ENCODE peak calls at places on chromosomes 3 and 15, in eight cellular contexts. Q, V, F, M, S, C, T and N are unnamed samples.

GRCh38 chr3:45986303-45986982 is 9.2 kb downstream of the FYCO1 start:
- DNase-seq in Q (no peak), V (no peak), F (peak), M (peak), S (no peak), C (peak), T (no peak), N (no peak)

GRCh38 chr3:39812537-39812936 is 3.1 kb downstream of the MYRIP start:
- DNase-seq in Q (no peak), V (peak), F (no peak), M (no peak), S (no peak), C (peak), T (no peak), N (peak)

GRCh38 chr3:126567696-126568438 is 9.1 kb upstream of the C3orf22 start:
- DNase-seq in Q (no peak), V (no peak), F (no peak), M (no peak), S (no peak), C (no peak), T (no peak), N (peak)

GRCh38 chr3:53739926-53740325 is 106.3 kb downstream of the CHDH start:
- DNase-seq in Q (no peak), V (no peak), F (no peak), M (no peak), S (no peak), C (no peak), T (no peak), N (no peak)

GRCh38 chr3:71268462-71268999 is 315.0 kb downstream of the FOXP1 start:
- DNase-seq in Q (no peak), V (no peak), F (no peak), M (no peak), S (no peak), C (no peak), T (no peak), N (no peak)

GRCh38 chr3:11607816-11608215 is 35.9 kb downstream of the VGLL4 start:
- DNase-seq in Q (no peak), V (no peak), F (no peak), M (no peak), S (no peak), C (no peak), T (peak), N (no peak)

GRCh38 chr15:87672309-87672897 is 584.1 kb downstream of the NTRK3 start:
- DNase-seq in Q (no peak), V (peak), F (peak), M (no peak), S (no peak), C (no peak), T (no peak), N (peak)

GRCh38 chr3:197333901-197334639 is 35.7 kb upstream of the DLG1 start:
- DNase-seq in Q (no peak), V (no peak), F (peak), M (no peak), S (no peak), C (no peak), T (no peak), N (no peak)

GRCh38 chr15:22960126-22960525 is 20.0 kb downstream of the CYFIP1 start:
- DNase-seq in Q (no peak), V (no peak), F (no peak), M (no peak), S (peak), C (no peak), T (no peak), N (no peak)

GRCh38 chr3:114880078-114880477 is 267.0 kb downstream of the ZBTB20 start:
- DNase-seq in Q (no peak), V (no peak), F (no peak), M (no peak), S (no peak), C (peak), T (no peak), N (no peak)

GRCh38 chr3:42014443-42014945 is 52.6 kb upstream of the ULK4 start:
- DNase-seq in Q (no peak), V (no peak), F (no peak), M (no peak), S (no peak), C (no peak), T (peak), N (no peak)

GRCh38 chr3:192449036-192449435 is 278.3 kb downstream of the FGF12 start:
- DNase-seq in Q (no peak), V (no peak), F (no peak), M (no peak), S (no peak), C (no peak), T (no peak), N (no peak)

GRCh38 chr3:159994182-159994581 is 5.5 kb downstream of the IL12A start:
- DNase-seq in Q (no peak), V (no peak), F (no peak), M (no peak), S (no peak), C (no peak), T (no peak), N (no peak)

GRCh38 chr3:185677146-185677829 is 91.2 kb downstream of the SENP2 start:
- DNase-seq in Q (no peak), V (no peak), F (no peak), M (peak), S (no peak), C (peak), T (no peak), N (no peak)

GRCh38 chr3:37770938-37771918 is 90.5 kb upstream of the CTDSPL start:
- DNase-seq in Q (no peak), V (no peak), F (no peak), M (no peak), S (no peak), C (peak), T (no peak), N (no peak)

GRCh38 chr15:93929375-93930094 is 301.8 kb upstream of the MCTP2 start:
- DNase-seq in Q (no peak), V (peak), F (no peak), M (peak), S (no peak), C (peak), T (no peak), N (no peak)

GRCh38 chr3:122515856-122516255 is 1.1 kb upstream of the KPNA1 start:
- DNase-seq in Q (no peak), V (no peak), F (no peak), M (no peak), S (no peak), C (no peak), T (no peak), N (no peak)

GRCh38 chr15:22961661-22962221 is 18.4 kb downstream of the CYFIP1 start:
- DNase-seq in Q (no peak), V (no peak), F (no peak), M (no peak), S (peak), C (peak), T (no peak), N (no peak)

GRCh38 chr3:143963946-143964345 is 7.7 kb upstream of the DIPK2A start:
- DNase-seq in Q (no peak), V (no peak), F (no peak), M (no peak), S (no peak), C (no peak), T (no peak), N (no peak)

GRCh38 chr15:44633603-44634002 is 29.9 kb downstream of the SPG11 start:
- DNase-seq in Q (no peak), V (no peak), F (no peak), M (peak), S (no peak), C (no peak), T (peak), N (no peak)

GRCh38 chr3:157261000-157261399 is 101.1 kb upstream of the CCNL1 start:
- DNase-seq in Q (no peak), V (no peak), F (no peak), M (no peak), S (no peak), C (no peak), T (no peak), N (no peak)

GRCh38 chr15:68333775-68334470 is 56.4 kb downstream of the FEM1B start:
- DNase-seq in Q (no peak), V (no peak), F (no peak), M (no peak), S (no peak), C (no peak), T (no peak), N (no peak)

GRCh38 chr3:34225828-34226227 is 427.4 kb downstream of the PDCD6IP start:
- DNase-seq in Q (no peak), V (no peak), F (no peak), M (no peak), S (no peak), C (no peak), T (no peak), N (no peak)

GRCh38 chr3:50336452-50337174 is 4.0 kb downstream of the RASSF1 start:
- DNase-seq in Q (no peak), V (no peak), F (no peak), M (no peak), S (no peak), C (no peak), T (peak), N (no peak)

GRCh38 chr3:138861755-138862333 is 27.1 kb upstream of the PIK3CB start:
- DNase-seq in Q (no peak), V (peak), F (no peak), M (no peak), S (no peak), C (no peak), T (no peak), N (no peak)

GRCh38 chr3:144771401-144771870 is 799.8 kb downstream of the DIPK2A start:
- DNase-seq in Q (no peak), V (no peak), F (no peak), M (peak), S (no peak), C (no peak), T (no peak), N (no peak)

DNA sequence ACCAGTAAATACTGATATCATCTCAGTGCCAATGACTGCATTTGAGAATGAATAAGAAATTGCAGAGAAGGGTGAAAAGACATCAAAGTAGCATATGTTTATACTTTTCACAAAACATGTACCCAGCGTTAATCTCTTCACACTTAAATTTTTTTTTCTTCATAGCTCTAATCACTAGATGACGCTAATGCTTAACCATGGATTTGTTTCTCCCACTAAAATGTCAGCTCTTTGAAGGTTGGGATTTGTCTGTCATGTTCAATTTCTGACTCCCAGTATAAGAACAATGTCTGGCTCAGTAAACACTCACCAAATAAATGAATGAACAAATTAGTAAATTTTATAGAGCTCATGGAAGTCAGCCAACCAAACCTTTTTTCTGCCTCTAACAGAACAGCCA is 78.3 kb upstream of the LMCD1 start:
- DNase-seq in Q (no peak), V (no peak), F (no peak), M (no peak), S (no peak), C (no peak), T (no peak), N (no peak)
- TF ChIP-seq CTCF in Q (no peak), V (no peak), F (no peak), M (no peak), S (peak), C (no peak), T (no peak), N (no peak)

GRCh38 chr3:10413041-10413440 is 92.1 kb upstream of the SEC13 start:
- DNase-seq in Q (no peak), V (no peak), F (no peak), M (no peak), S (no peak), C (no peak), T (no peak), N (no peak)

GRCh38 chr3:10410383-10411002 is 89.6 kb upstream of the SEC13 start:
- DNase-seq in Q (no peak), V (no peak), F (no peak), M (no peak), S (no peak), C (no peak), T (no peak), N (no peak)

GRCh38 chr3:10408680-10409079 is 87.8 kb upstream of the SEC13 start:
- DNase-seq in Q (no peak), V (no peak), F (no peak), M (no peak), S (no peak), C (no peak), T (no peak), N (no peak)

GRCh38 chr3:10407361-10407760 is 86.4 kb upstream of the SEC13 start:
- DNase-seq in Q (no peak), V (no peak), F (no peak), M (no peak), S (no peak), C (no peak), T (no peak), N (no peak)

DNA sequence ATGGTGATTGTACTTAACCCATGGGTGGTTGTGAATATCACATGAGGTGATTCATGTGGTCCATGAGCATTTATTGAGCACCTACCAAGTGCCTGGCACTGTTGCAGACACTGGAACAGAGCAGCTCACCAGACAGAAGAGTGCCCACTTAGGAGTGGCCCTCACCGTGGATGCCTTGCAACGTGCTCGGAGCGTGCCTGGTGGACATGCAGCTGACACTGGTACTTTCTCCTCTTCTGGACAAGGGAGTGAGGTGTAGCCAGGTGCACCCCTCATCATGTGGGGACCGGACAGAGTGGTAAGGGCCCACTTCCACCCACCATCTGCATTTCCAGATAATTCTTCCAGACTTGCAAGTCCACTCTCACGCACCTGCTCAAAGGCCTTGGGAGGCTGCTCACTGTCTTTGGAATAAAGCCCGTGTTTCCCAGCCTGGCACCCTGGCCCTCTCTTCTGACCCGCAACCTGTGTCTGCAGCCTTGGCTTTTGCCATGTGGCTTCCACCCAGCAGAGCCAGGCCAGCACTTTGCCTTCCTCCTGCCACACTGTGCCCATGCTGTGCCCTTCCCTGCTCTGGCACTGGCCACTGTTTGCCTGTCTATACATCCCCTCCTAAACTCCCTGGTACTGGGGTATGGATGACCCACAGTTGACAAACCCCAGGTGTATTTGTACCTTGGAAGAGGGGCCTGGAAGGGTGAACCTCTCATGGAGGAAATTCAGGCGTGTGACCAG is 90.9 kb upstream of the SEC13 start:
- DNase-seq in Q (no peak), V (no peak), F (no peak), M (no peak), S (no peak), C (no peak), T (no peak), N (no peak)
- TF ChIP-seq CTCF in Q (no peak), V (no peak), F (no peak), M (no peak), S (no peak), C (no peak), T (no peak), N (no peak)

GRCh38 chr3:141078200-141078599 is 27.1 kb downstream of the SPSB4 start:
- DNase-seq in Q (no peak), V (no peak), F (peak), M (no peak), S (no peak), C (no peak), T (no peak), N (no peak)
- TF ChIP-seq CTCF in Q (no peak), V (no peak), F (no peak), M (no peak), S (no peak), C (no peak), T (no peak), N (no peak)

DNA sequence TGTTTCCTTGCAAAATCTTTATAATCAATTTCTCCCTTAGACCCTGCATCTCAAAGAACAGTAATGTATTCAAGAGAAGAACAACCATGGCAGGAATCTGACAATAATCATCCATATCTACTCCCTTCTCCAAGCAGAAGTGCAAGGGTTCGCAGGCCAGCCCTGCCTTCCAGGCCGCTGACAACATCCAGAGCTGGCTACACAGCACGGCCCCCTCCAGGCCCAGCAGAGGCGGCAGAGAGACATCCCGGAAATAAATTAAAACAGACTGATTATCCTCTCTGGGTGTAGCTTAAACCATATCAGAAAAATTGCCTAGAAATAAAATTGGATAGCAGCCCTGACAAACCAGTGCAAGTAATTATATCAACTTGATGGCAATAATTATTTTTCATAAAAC is 223.3 kb downstream of the FAM43A start:
- DNase-seq in Q (no peak), V (no peak), F (no peak), M (no peak), S (no peak), C (no peak), T (no peak), N (no peak)
- TF ChIP-seq CTCF in Q (no peak), V (no peak), F (no peak), M (no peak), S (no peak), C (no peak), T (no peak), N (no peak)

DNA sequence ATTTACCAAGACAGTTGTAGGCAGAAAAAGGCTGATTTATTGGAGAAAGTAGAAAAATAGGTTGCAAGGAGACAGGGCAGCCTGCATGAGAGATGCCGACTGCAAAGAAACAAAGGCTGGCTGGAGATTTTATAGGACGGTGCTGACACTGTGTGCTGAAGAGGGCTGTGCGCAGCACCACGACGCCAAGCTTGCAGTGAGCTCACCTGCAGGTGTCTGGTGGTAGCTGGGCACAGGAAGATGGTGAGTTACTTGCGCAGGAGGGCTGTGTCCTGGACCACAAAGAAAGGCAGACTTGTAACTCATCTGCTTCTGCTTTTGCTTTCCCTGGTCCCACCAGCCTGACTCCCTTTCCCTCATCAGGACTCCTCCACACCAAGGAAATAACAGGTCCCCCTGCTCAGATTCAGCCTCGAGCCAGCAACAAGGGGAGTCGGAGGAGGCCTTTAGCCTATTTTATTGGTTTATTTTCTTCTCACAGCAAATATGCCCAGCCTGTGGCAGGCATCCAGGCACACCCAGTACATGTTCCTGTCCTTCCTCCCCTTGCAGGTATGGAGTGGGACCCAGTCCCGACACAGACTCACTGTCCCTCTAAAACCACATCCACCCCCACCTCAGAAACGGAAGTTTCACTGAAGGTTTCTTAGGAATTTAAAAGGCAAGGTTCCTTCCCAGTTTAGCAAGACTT is 35.7 kb upstream of the FLNB start:
- DNase-seq in Q (no peak), V (no peak), F (no peak), M (no peak), S (peak), C (no peak), T (no peak), N (no peak)
- TF ChIP-seq CTCF in Q (no peak), V (no peak), F (no peak), M (no peak), S (no peak), C (no peak), T (no peak), N (no peak)

GRCh38 chr15:61380270-61380669 is 151.2 kb upstream of the RORA start:
- DNase-seq in Q (no peak), V (no peak), F (no peak), M (no peak), S (no peak), C (no peak), T (no peak), N (no peak)
- TF ChIP-seq CTCF in Q (no peak), V (no peak), F (no peak), M (no peak), S (no peak), C (no peak), T (no peak), N (no peak)

GRCh38 chr3:123636431-123636841 is 51.6 kb upstream of the HACD2 start:
- DNase-seq in Q (no peak), V (peak), F (peak), M (no peak), S (no peak), C (peak), T (no peak), N (peak)
- TF ChIP-seq CTCF in Q (no peak), V (no peak), F (no peak), M (no peak), S (no peak), C (no peak), T (no peak), N (no peak)

DNA sequence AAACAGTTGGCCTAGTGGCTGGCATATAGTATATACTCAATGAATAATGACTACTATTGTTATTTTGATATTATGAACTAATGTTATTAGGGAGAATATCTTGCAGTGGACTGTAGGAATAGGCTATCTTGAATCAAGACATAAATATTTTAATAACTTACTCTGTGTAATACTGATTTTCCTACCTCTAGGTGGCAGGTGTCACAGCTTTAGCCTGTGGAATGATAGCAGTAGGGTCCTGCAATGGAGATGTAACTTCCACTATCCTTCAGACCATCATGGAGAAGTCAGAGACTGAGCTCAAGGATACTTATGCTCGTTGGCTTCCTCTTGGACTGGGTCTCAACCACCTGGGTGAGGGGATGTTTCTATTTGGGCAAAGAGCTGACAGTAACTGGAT is 6.5 kb downstream of the PSMD2 start:
- DNase-seq in Q (no peak), V (no peak), F (no peak), M (no peak), S (no peak), C (no peak), T (no peak), N (no peak)
- TF ChIP-seq CTCF in Q (no peak), V (no peak), F (peak), M (peak), S (peak), C (peak), T (peak), N (no peak)

GRCh38 chr15:56887782-56888127 is 30.7 kb upstream of the TCF12 start:
- DNase-seq in Q (no peak), V (no peak), F (no peak), M (no peak), S (no peak), C (no peak), T (no peak), N (no peak)

GRCh38 chr15:56879502-56879901 is 38.9 kb upstream of the TCF12 start:
- DNase-seq in Q (no peak), V (no peak), F (no peak), M (no peak), S (no peak), C (no peak), T (no peak), N (no peak)

GRCh38 chr15:56886450-56886856 is 32.0 kb upstream of the TCF12 start:
- DNase-seq in Q (no peak), V (no peak), F (no peak), M (no peak), S (no peak), C (no peak), T (peak), N (no peak)

GRCh38 chr15:56886878-56887781 is 31.3 kb upstream of the TCF12 start:
- DNase-seq in Q (peak), V (peak), F (peak), M (peak), S (peak), C (peak), T (peak), N (peak)

GRCh38 chr15:56883088-56883487 is 35.4 kb upstream of the TCF12 start:
- DNase-seq in Q (no peak), V (no peak), F (no peak), M (no peak), S (no peak), C (no peak), T (no peak), N (no peak)
- TF ChIP-seq CTCF in Q (no peak), V (no peak), F (no peak), M (no peak), S (no peak), C (no peak), T (no peak), N (no peak)